ENCODE peak calls at places on chromosomes 3 and 15, in seven cellular contexts. H, S, R, V, X, E and Z are unnamed samples.

GRCh38 chr3:3664916-3665315 is 134.3 kb upstream of the LRRN1 start:
- DNase-seq in H (no peak), S (no peak), R (no peak), X (peak), V (no peak), E (no peak), Z (no peak)

GRCh38 chr15:40190591-40190990 is 29.7 kb downstream of the BUB1B start:
- DNase-seq in H (no peak), V (peak), X (peak), S (no peak), R (no peak), E (no peak), Z (no peak)

GRCh38 chr3:156743859-156744258 is 69.5 kb downstream of the TIPARP start:
- DNase-seq in X (no peak), H (no peak), V (no peak), R (no peak), S (no peak), E (no peak), Z (no peak)

GRCh38 chr3:179304605-179305004 is 18.2 kb upstream of the ZNF639 start:
- DNase-seq in X (no peak), S (no peak), E (no peak), V (no peak), H (no peak), R (no peak), Z (no peak)

GRCh38 chr3:158659454-158660237 is 12.8 kb downstream of the LXN start:
- DNase-seq in S (peak), X (peak), E (no peak), V (peak), H (peak), R (peak), Z (no peak)

GRCh38 chr3:5741017-5741416 is 553.5 kb downstream of the EDEM1 start:
- DNase-seq in X (no peak), V (no peak), E (no peak), R (no peak), S (no peak), H (no peak), Z (no peak)

GRCh38 chr3:155560135-155560534 is 184.7 kb downstream of the PLCH1 start:
- DNase-seq in H (no peak), X (no peak), S (no peak), V (no peak), E (no peak), R (no peak), Z (no peak)

GRCh38 chr3:38039101-38039898 is at the start of gene DLEC1:
- DNase-seq in V (no peak), R (peak), H (peak), E (peak), X (peak), S (peak), Z (no peak)

GRCh38 chr15:65132841-65133549 is 613 bp downstream of the PDCD7 start:
- DNase-seq in S (peak), R (no peak), E (no peak), H (peak), X (peak), V (no peak), Z (peak)

GRCh38 chr15:70902105-70902504 is 9.5 kb downstream of the LRRC49 start:
- DNase-seq in H (no peak), R (no peak), E (no peak), V (no peak), X (peak), S (no peak), Z (no peak)

GRCh38 chr3:190537131-190537530 is 23.2 kb downstream of the IL1RAP start:
- DNase-seq in V (no peak), E (no peak), S (no peak), R (no peak), H (no peak), X (no peak), Z (no peak)

GRCh38 chr3:101182734-101183133 is 137.6 kb downstream of the IMPG2 start:
- DNase-seq in R (no peak), X (peak), V (no peak), S (no peak), H (no peak), E (no peak), Z (no peak)

GRCh38 chr15:73881539-73882320 is 8.4 kb downstream of the TBC1D21 start:
- DNase-seq in V (no peak), X (no peak), R (no peak), S (no peak), H (no peak), E (no peak), Z (peak)

GRCh38 chr15:38070778-38071177 is 136.3 kb downstream of the TMCO5A start:
- DNase-seq in S (no peak), X (peak), R (no peak), H (no peak), E (no peak), V (no peak), Z (no peak)

GRCh38 chr15:60520825-60521368 is 42.0 kb upstream of the ICE2 start:
- DNase-seq in X (peak), H (peak), R (peak), V (peak), E (peak), S (peak), Z (no peak)

GRCh38 chr3:186413615-186414415 is 51.8 kb upstream of the DGKG start:
- DNase-seq in E (peak), S (peak), H (peak), V (no peak), R (peak), X (peak), Z (no peak)

GRCh38 chr15:45351229-45351628 is 27.1 kb downstream of the GATM start:
- DNase-seq in X (no peak), R (no peak), V (no peak), E (no peak), H (no peak), S (no peak), Z (no peak)